ENCODE peak calls at places on chromosome 5, in nine cellular contexts. One of them, this sample, is unnamed.

GRCh38 chr5:138035605-138036537 is 3.0 kb upstream of the FAM13B start:
- DNase-seq in lower leg skin: no peak
- DNase-seq in colonic mucosa: peak
- DNase-seq in nephron progenitor cell: peak
- DNase-seq in HCT116: peak
- DNase-seq in tibial nerve: no peak
- DNase-seq in mesothelial cell of epicardium: peak
- DNase-seq in adrenal gland: peak
- DNase-seq in IMR-90: peak
- DNase-seq in this sample: no peak

GRCh38 chr5:6545770-6546690 is 86.8 kb downstream of the NSUN2 start:
- DNase-seq in lower leg skin: peak
- DNase-seq in colonic mucosa: peak
- DNase-seq in nephron progenitor cell: no peak
- DNase-seq in HCT116: no peak
- DNase-seq in tibial nerve: no peak
- DNase-seq in mesothelial cell of epicardium: peak
- DNase-seq in adrenal gland: peak
- DNase-seq in IMR-90: no peak
- DNase-seq in this sample: no peak

GRCh38 chr5:153749941-153750340 is 259.5 kb downstream of the GRIA1 start:
- DNase-seq in lower leg skin: no peak
- DNase-seq in colonic mucosa: no peak
- DNase-seq in nephron progenitor cell: peak
- DNase-seq in HCT116: no peak
- DNase-seq in tibial nerve: no peak
- DNase-seq in mesothelial cell of epicardium: no peak
- DNase-seq in adrenal gland: no peak
- DNase-seq in IMR-90: no peak
- DNase-seq in this sample: no peak

GRCh38 chr5:137636846-137637515 is 98.9 kb downstream of the KLHL3 start:
- DNase-seq in lower leg skin: peak
- DNase-seq in colonic mucosa: no peak
- DNase-seq in nephron progenitor cell: no peak
- DNase-seq in HCT116: no peak
- DNase-seq in tibial nerve: no peak
- DNase-seq in mesothelial cell of epicardium: no peak
- DNase-seq in adrenal gland: no peak
- DNase-seq in IMR-90: no peak
- DNase-seq in this sample: no peak

GRCh38 chr5:63603996-63604395 is 358.2 kb downstream of the HTR1A start:
- DNase-seq in lower leg skin: no peak
- DNase-seq in colonic mucosa: no peak
- DNase-seq in nephron progenitor cell: no peak
- DNase-seq in HCT116: no peak
- DNase-seq in tibial nerve: no peak
- DNase-seq in mesothelial cell of epicardium: no peak
- DNase-seq in adrenal gland: no peak
- DNase-seq in IMR-90: no peak
- DNase-seq in this sample: no peak

GRCh38 chr5:147558826-147559225 is 49.0 kb upstream of the DPYSL3 start:
- DNase-seq in lower leg skin: no peak
- DNase-seq in colonic mucosa: peak
- DNase-seq in nephron progenitor cell: peak
- DNase-seq in HCT116: no peak
- DNase-seq in tibial nerve: peak
- DNase-seq in mesothelial cell of epicardium: no peak
- DNase-seq in adrenal gland: peak
- DNase-seq in IMR-90: peak
- DNase-seq in this sample: no peak

GRCh38 chr5:1897386-1897785 is 14.7 kb upstream of the IRX4 start:
- DNase-seq in lower leg skin: no peak
- DNase-seq in colonic mucosa: no peak
- DNase-seq in nephron progenitor cell: no peak
- DNase-seq in HCT116: no peak
- DNase-seq in tibial nerve: no peak
- DNase-seq in mesothelial cell of epicardium: no peak
- DNase-seq in adrenal gland: no peak
- DNase-seq in IMR-90: no peak
- DNase-seq in this sample: no peak

GRCh38 chr5:135833961-135834638 is 363 bp upstream of the SLC25A48 start:
- DNase-seq in lower leg skin: peak
- DNase-seq in colonic mucosa: no peak
- DNase-seq in nephron progenitor cell: no peak
- DNase-seq in HCT116: no peak
- DNase-seq in tibial nerve: no peak
- DNase-seq in mesothelial cell of epicardium: no peak
- DNase-seq in adrenal gland: peak
- DNase-seq in IMR-90: no peak
- DNase-seq in this sample: no peak

GRCh38 chr5:74326571-74327338 is 313.8 kb downstream of the ENC1 start:
- DNase-seq in lower leg skin: no peak
- DNase-seq in colonic mucosa: peak
- DNase-seq in nephron progenitor cell: no peak
- DNase-seq in HCT116: peak
- DNase-seq in tibial nerve: no peak
- DNase-seq in mesothelial cell of epicardium: peak
- DNase-seq in adrenal gland: no peak
- DNase-seq in IMR-90: peak
- DNase-seq in this sample: no peak

GRCh38 chr5:134519989-134520388 is 5.5 kb upstream of the JADE2 start:
- DNase-seq in lower leg skin: no peak
- DNase-seq in colonic mucosa: no peak
- DNase-seq in nephron progenitor cell: no peak
- DNase-seq in HCT116: no peak
- DNase-seq in tibial nerve: no peak
- DNase-seq in mesothelial cell of epicardium: no peak
- DNase-seq in adrenal gland: no peak
- DNase-seq in IMR-90: no peak
- DNase-seq in this sample: no peak

GRCh38 chr5:168818586-168818985 is 239.4 kb upstream of the PANK3 start:
- DNase-seq in lower leg skin: no peak
- DNase-seq in colonic mucosa: no peak
- DNase-seq in nephron progenitor cell: no peak
- DNase-seq in HCT116: no peak
- DNase-seq in tibial nerve: no peak
- DNase-seq in mesothelial cell of epicardium: no peak
- DNase-seq in adrenal gland: no peak
- DNase-seq in IMR-90: no peak
- DNase-seq in this sample: no peak

GRCh38 chr5:151692312-151692711 is 5.6 kb upstream of the SPARC start:
- DNase-seq in lower leg skin: peak
- DNase-seq in colonic mucosa: no peak
- DNase-seq in nephron progenitor cell: no peak
- DNase-seq in HCT116: no peak
- DNase-seq in tibial nerve: no peak
- DNase-seq in mesothelial cell of epicardium: no peak
- DNase-seq in adrenal gland: peak
- DNase-seq in IMR-90: no peak
- DNase-seq in this sample: no peak

GRCh38 chr5:143238620-143239019 is 164.9 kb downstream of the NR3C1 start:
- DNase-seq in lower leg skin: no peak
- DNase-seq in colonic mucosa: no peak
- DNase-seq in nephron progenitor cell: no peak
- DNase-seq in HCT116: no peak
- DNase-seq in tibial nerve: no peak
- DNase-seq in mesothelial cell of epicardium: no peak
- DNase-seq in adrenal gland: no peak
- DNase-seq in IMR-90: no peak
- DNase-seq in this sample: no peak

GRCh38 chr5:77095189-77095588 is 8.1 kb upstream of the ZBED3 start:
- DNase-seq in lower leg skin: no peak
- DNase-seq in colonic mucosa: no peak
- DNase-seq in nephron progenitor cell: no peak
- DNase-seq in HCT116: no peak
- DNase-seq in tibial nerve: no peak
- DNase-seq in mesothelial cell of epicardium: no peak
- DNase-seq in adrenal gland: no peak
- DNase-seq in IMR-90: no peak
- DNase-seq in this sample: no peak

GRCh38 chr5:149404746-149405549 is 25.9 kb upstream of the IL17B start:
- DNase-seq in lower leg skin: no peak
- DNase-seq in colonic mucosa: no peak
- DNase-seq in nephron progenitor cell: no peak
- DNase-seq in HCT116: no peak
- DNase-seq in tibial nerve: no peak
- DNase-seq in mesothelial cell of epicardium: no peak
- DNase-seq in adrenal gland: peak
- DNase-seq in IMR-90: peak
- DNase-seq in this sample: no peak
- TF ChIP-seq CTCF in lower leg skin: no peak
- TF ChIP-seq CTCF in colonic mucosa: no peak
- TF ChIP-seq CTCF in nephron progenitor cell: no peak
- TF ChIP-seq CTCF in HCT116: no peak
- TF ChIP-seq CTCF in tibial nerve: no peak
- TF ChIP-seq CTCF in mesothelial cell of epicardium: no peak
- TF ChIP-seq CTCF in adrenal gland: no peak
- TF ChIP-seq CTCF in IMR-90: peak
- TF ChIP-seq CTCF in this sample: no peak

GRCh38 chr5:108259306-108259705 is 122.6 kb downstream of the FBXL17 start:
- DNase-seq in lower leg skin: no peak
- DNase-seq in colonic mucosa: no peak
- DNase-seq in nephron progenitor cell: no peak
- DNase-seq in HCT116: no peak
- DNase-seq in tibial nerve: no peak
- DNase-seq in mesothelial cell of epicardium: no peak
- DNase-seq in adrenal gland: no peak
- DNase-seq in IMR-90: peak
- DNase-seq in this sample: no peak

GRCh38 chr5:108263338-108263737 is 118.6 kb downstream of the FBXL17 start:
- DNase-seq in lower leg skin: no peak
- DNase-seq in colonic mucosa: no peak
- DNase-seq in nephron progenitor cell: no peak
- DNase-seq in HCT116: no peak
- DNase-seq in tibial nerve: no peak
- DNase-seq in mesothelial cell of epicardium: no peak
- DNase-seq in adrenal gland: no peak
- DNase-seq in IMR-90: no peak
- DNase-seq in this sample: no peak

GRCh38 chr5:108260105-108260857 is 121.6 kb downstream of the FBXL17 start:
- DNase-seq in lower leg skin: peak
- DNase-seq in colonic mucosa: peak
- DNase-seq in nephron progenitor cell: peak
- DNase-seq in HCT116: peak
- DNase-seq in tibial nerve: peak
- DNase-seq in mesothelial cell of epicardium: peak
- DNase-seq in adrenal gland: peak
- DNase-seq in IMR-90: peak
- DNase-seq in this sample: peak

GRCh38 chr5:108258001-108258400 is 123.9 kb downstream of the FBXL17 start:
- DNase-seq in lower leg skin: no peak
- DNase-seq in colonic mucosa: no peak
- DNase-seq in nephron progenitor cell: no peak
- DNase-seq in HCT116: no peak
- DNase-seq in tibial nerve: no peak
- DNase-seq in mesothelial cell of epicardium: no peak
- DNase-seq in adrenal gland: no peak
- DNase-seq in IMR-90: peak
- DNase-seq in this sample: no peak

GRCh38 chr5:108260858-108261170 is 121.1 kb downstream of the FBXL17 start:
- DNase-seq in lower leg skin: no peak
- DNase-seq in colonic mucosa: no peak
- DNase-seq in nephron progenitor cell: no peak
- DNase-seq in HCT116: no peak
- DNase-seq in tibial nerve: no peak
- DNase-seq in mesothelial cell of epicardium: no peak
- DNase-seq in adrenal gland: no peak
- DNase-seq in IMR-90: no peak
- DNase-seq in this sample: no peak
- TF ChIP-seq CTCF in lower leg skin: no peak
- TF ChIP-seq CTCF in colonic mucosa: no peak
- TF ChIP-seq CTCF in nephron progenitor cell: no peak
- TF ChIP-seq CTCF in HCT116: no peak
- TF ChIP-seq CTCF in tibial nerve: no peak
- TF ChIP-seq CTCF in mesothelial cell of epicardium: peak
- TF ChIP-seq CTCF in adrenal gland: no peak
- TF ChIP-seq CTCF in IMR-90: no peak
- TF ChIP-seq CTCF in this sample: no peak

DNA sequence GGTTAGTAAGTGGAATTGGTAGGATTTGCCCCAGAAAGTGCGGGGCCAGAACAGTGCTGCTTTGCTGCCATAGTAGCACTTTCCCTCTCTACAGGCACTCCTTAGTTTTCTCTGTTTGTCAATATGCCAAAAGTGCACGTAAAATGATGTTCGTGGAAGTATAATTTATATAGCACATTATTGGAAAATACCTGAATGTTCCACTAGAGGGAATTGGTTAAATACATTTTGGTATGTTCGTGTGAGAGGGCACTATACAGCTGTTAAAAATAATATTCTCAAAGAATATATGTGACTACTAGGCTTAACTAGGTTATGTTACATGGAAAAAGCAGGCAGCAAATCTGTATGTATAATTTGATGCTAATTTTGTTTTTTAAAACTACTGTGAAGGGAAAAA is 184.0 kb upstream of the GDNF start:
- DNase-seq in lower leg skin: no peak
- DNase-seq in colonic mucosa: no peak
- DNase-seq in nephron progenitor cell: no peak
- DNase-seq in HCT116: peak
- DNase-seq in tibial nerve: no peak
- DNase-seq in mesothelial cell of epicardium: no peak
- DNase-seq in adrenal gland: no peak
- DNase-seq in IMR-90: no peak
- DNase-seq in this sample: no peak
- TF ChIP-seq CTCF in lower leg skin: no peak
- TF ChIP-seq CTCF in colonic mucosa: no peak
- TF ChIP-seq CTCF in nephron progenitor cell: peak
- TF ChIP-seq CTCF in HCT116: peak
- TF ChIP-seq CTCF in tibial nerve: no peak
- TF ChIP-seq CTCF in mesothelial cell of epicardium: peak
- TF ChIP-seq CTCF in adrenal gland: peak
- TF ChIP-seq CTCF in IMR-90: peak
- TF ChIP-seq CTCF in this sample: no peak

GRCh38 chr5:156095709-156096241 is 231.2 kb upstream of the SGCD start:
- DNase-seq in lower leg skin: no peak
- DNase-seq in colonic mucosa: no peak
- DNase-seq in nephron progenitor cell: no peak
- DNase-seq in HCT116: no peak
- DNase-seq in tibial nerve: no peak
- DNase-seq in mesothelial cell of epicardium: no peak
- DNase-seq in adrenal gland: no peak
- DNase-seq in IMR-90: no peak
- DNase-seq in this sample: no peak
- TF ChIP-seq CTCF in lower leg skin: no peak
- TF ChIP-seq CTCF in colonic mucosa: no peak
- TF ChIP-seq CTCF in nephron progenitor cell: no peak
- TF ChIP-seq CTCF in HCT116: no peak
- TF ChIP-seq CTCF in tibial nerve: no peak
- TF ChIP-seq CTCF in mesothelial cell of epicardium: no peak
- TF ChIP-seq CTCF in adrenal gland: no peak
- TF ChIP-seq CTCF in IMR-90: no peak
- TF ChIP-seq CTCF in this sample: no peak

DNA sequence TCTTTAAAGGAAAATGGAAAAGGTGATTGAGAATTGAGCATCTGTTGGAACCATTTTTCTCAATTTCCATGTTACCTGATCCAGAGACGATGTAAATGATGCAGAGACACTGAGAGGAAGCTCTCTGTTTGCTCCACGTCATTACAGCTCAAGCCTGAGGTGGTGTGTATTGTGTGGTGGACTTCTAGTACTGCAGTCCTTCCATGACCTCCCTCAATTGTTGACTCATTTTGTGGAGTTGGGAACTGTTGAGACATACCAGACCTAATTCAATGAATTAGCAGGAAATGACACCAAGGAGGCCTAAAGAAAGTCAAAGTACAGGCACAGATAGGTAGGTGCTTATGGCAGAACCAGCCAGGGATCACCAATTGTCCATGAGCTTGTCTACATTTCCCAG is 15.6 kb upstream of the LVRN start:
- DNase-seq in lower leg skin: no peak
- DNase-seq in colonic mucosa: no peak
- DNase-seq in nephron progenitor cell: no peak
- DNase-seq in HCT116: no peak
- DNase-seq in tibial nerve: no peak
- DNase-seq in mesothelial cell of epicardium: no peak
- DNase-seq in adrenal gland: no peak
- DNase-seq in IMR-90: peak
- DNase-seq in this sample: no peak
- TF ChIP-seq CTCF in lower leg skin: no peak
- TF ChIP-seq CTCF in colonic mucosa: no peak
- TF ChIP-seq CTCF in nephron progenitor cell: no peak
- TF ChIP-seq CTCF in HCT116: no peak
- TF ChIP-seq CTCF in tibial nerve: no peak
- TF ChIP-seq CTCF in mesothelial cell of epicardium: no peak
- TF ChIP-seq CTCF in adrenal gland: no peak
- TF ChIP-seq CTCF in IMR-90: no peak
- TF ChIP-seq CTCF in this sample: no peak

This sample was measured in omental fat pad.